ENCODE peak calls at places on chromosome 19, in four cellular contexts. J is heart left ventricle, Y is left ventricle myocardium inferior, V is SJCRH30. S is an unnamed sample.

GRCh38 chr19:2949939-2950285 is 5.1 kb upstream of the ZNF77 start:
- DNase-seq in Y (no peak), V (no peak), J (peak; percentile 67), S (no peak)

GRCh38 chr19:22610121-22610520 is 24.0 kb upstream of the ZNF492 start:
- DNase-seq in V (no peak), Y (no peak), J (no peak), S (no peak)

GRCh38 chr19:3275068-3275582 is 50.7 kb downstream of the CELF5 start:
- DNase-seq in J (no peak), Y (no peak), V (no peak), S (no peak)

GRCh38 chr19:48837586-48838191 is 1.4 kb upstream of the HSD17B14 start:
- DNase-seq in J (no peak), V (no peak), Y (no peak), S (no peak)

GRCh38 chr19:10863107-10863700 is 8.1 kb upstream of the CARM1 start:
- DNase-seq in J (no peak), V (peak; percentile 67), Y (no peak), S (peak; percentile 76)

GRCh38 chr19:35868172-35868822 is at the start of gene APLP1:
- DNase-seq in Y (peak; percentile 74), V (peak; percentile 79), J (peak; percentile 74), S (peak; percentile 61)

GRCh38 chr19:49114630-49115363 is 627 bp downstream of the LIN7B start:
- DNase-seq in J (peak; percentile 79), V (peak; percentile 81), Y (peak; percentile 70), S (no peak)

GRCh38 chr19:33956941-33957340 is 160.3 kb downstream of the KCTD15 start:
- DNase-seq in V (no peak), J (no peak), Y (no peak), S (no peak)

GRCh38 chr19:16328824-16329482 is 4.3 kb downstream of the KLF2 start:
- DNase-seq in V (no peak), J (no peak), Y (no peak), S (no peak)

GRCh38 chr19:16326401-16327130 is 1.9 kb downstream of the KLF2 start:
- DNase-seq in J (peak; percentile 50), V (no peak), Y (no peak), S (no peak)

GRCh38 chr19:16327131-16327450 is 2.5 kb downstream of the KLF2 start:
- DNase-seq in J (no peak), Y (no peak), V (no peak), S (no peak)

GRCh38 chr19:16327911-16328823 is 3.5 kb downstream of the KLF2 start:
- DNase-seq in J (peak; percentile 76), Y (peak; percentile 79), V (no peak), S (peak; percentile 62)

DNA sequence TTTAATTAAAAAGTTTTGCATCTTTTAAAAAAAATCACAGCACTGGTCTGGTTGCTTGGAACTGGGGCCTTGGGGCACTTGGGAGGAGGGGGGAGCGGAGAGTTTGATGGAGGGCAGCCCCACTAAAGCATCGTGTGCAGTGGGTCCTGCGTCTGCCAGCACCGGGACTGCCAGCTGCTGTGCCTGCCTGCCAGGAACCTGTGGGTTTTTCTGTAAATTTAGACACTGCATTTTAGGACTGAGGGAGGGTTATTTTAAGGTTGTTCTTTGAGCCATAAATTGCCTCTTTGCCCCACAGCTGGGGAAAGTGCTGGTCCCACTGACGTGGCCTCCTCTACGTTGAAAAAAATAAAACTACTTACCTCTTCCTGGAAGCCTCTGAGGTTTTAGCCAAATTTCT is 2.9 kb downstream of the KLF2 start:
- DNase-seq in V (no peak), Y (no peak), J (no peak), S (no peak)
- H3K4me3 ChIP-seq in V (no peak overlapping the region), Y (peak overlapping the region; percentile 89), J (peak overlapping the region; percentile 78), S (peak overlapping the region; percentile 80)

GRCh38 chr19:38691938-38692457 is 44.5 kb downstream of the ACTN4 start:
- DNase-seq in Y (no peak), V (no peak), J (peak; percentile 84), S (peak; percentile 91)
- H3K4me1 ChIP-seq in Y (peaks cover 100% of the 10 kb centered on the region), V (peaks cover 34% of the 10 kb centered on the region), J (peaks cover 86% of the 10 kb centered on the region), S (peaks cover 26% of the 10 kb centered on the region)

DNA sequence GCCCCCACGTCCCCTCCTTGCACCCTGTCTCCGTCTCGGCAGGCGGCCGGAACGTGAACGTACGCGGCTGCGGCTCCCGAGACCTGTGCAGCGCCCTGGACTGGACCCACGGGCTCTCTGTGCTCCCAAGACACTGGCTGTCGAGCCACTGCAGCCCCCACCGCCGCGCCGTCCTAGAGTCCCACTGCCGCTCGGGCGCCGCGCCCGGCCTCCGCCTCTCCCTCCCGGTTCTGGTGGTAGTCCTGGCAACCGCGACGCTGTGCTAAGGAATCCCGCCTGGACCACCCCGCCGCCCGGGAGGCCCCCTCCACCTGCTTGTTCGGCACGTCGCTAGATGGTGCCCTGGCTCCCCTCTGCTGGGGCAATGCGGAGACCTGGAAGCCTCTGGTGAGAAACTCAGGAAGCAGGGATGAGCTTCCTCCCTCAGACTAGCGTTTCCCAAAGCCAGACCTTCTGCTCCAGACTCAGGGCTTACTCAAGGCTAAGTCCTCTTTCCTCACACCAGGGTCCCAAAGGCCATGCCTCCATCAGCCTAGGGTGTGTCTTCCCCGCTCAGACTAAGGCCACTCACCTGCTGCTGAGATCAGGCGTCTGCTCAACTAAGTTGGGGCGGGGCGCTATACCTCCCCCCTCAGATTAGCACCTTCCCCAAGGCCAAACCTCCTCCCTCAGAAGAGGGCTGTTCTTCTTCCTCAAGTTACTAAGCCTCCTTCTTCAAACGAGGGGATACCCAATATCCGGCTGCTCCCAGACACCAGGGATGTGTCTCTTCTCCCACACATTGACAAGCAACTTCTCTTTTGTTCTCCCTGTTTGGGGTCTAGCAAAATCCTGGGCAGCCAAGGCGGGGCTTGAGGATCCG is 16.1 kb upstream of the IRGC start:
- DNase-seq in Y (peak; percentile 23), V (peak; percentile 26), J (peak; percentile 45), S (no peak)
- H3K4me3 ChIP-seq in Y (peak overlapping the region; percentile 57), V (no peak overlapping the region), J (peak overlapping the region; percentile 2), S (peak overlapping the region; percentile 40)

GRCh38 chr19:41537789-41538188 is 38.2 kb upstream of the CEACAM21 start:
- DNase-seq in V (peak; percentile 28), J (no peak), Y (no peak), S (no peak)
- H3K4me1 ChIP-seq in V (no peaks in the 10 kb centered on the region), J (peaks cover 14% of the 10 kb centered on the region), Y (peaks cover 22% of the 10 kb centered on the region), S (no peaks in the 10 kb centered on the region)

GRCh38 chr19:52048604-52049493 is at the start of gene ZNF432:
- DNase-seq in Y (peak; percentile 94), J (peak; percentile 95), V (peak; percentile 91), S (peak; percentile 90)
- H3K4me3 ChIP-seq in Y (peak within 1 kb of the TSS; percentile 73), J (peak within 1 kb of the TSS; percentile 63), V (peak within 1 kb of the TSS; percentile 73), S (peak within 1 kb of the TSS; percentile 70)

GRCh38 chr19:50419022-50419579 is 363 bp downstream of the SPIB start:
- DNase-seq in Y (no peak), J (no peak), V (no peak), S (no peak)
- H3K4me1 ChIP-seq in Y (peaks cover 13% of the 10 kb centered on the region), J (peaks cover 6% of the 10 kb centered on the region), V (peaks cover 6% of the 10 kb centered on the region), S (no peaks in the 10 kb centered on the region)

DNA sequence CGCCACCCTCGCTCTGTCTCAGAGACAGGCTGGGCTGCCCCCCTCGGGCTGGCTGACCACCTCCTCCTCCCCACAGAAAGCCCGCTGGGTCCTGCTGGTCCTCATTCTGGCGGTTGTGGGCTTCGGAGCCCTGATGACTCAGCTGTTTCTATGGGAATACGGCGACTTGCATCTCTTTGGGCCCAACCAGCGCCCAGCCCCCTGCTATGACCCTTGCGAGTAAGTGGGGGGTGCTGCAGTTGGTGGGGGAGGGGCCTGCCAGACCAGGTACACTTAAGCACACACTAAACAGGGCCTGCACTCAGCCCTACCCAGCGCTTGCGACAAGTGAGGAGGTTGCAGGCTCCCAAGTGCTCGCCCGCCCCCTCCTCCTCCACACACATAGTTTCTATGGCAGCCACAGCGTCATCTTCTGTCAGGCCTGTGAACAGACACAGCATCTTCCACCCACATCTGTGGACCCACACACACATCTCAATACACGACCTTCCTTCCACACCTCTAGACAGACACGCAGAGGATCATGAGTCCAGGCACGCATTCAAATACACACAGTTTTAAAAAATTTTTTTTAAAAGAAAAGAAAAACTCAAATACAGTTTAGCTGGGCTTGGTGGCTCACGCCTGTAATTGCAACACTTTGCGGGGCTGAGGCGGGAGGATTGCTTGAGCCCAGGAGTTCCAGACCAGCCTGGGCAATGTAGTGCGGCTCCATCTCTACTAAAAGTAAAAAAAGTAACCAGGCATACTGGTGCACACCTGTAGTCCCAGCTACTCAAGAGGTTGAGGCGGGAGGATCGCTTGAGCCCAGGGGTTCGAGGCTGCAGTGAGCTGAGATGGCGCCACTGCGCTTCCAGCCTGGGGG is 18.4 kb downstream of the PLD3 start:
- DNase-seq in J (no peak), V (peak; percentile 48), Y (no peak), S (no peak)
- H3K4me3 ChIP-seq in J (no peak overlapping the region), V (peak overlapping the region; percentile 52), Y (no peak overlapping the region), S (no peak overlapping the region)

GRCh38 chr19:1473056-1473400 is 6.0 kb downstream of the C19orf25 start:
- DNase-seq in J (no peak), Y (no peak), V (no peak), S (no peak)

GRCh38 chr19:1471514-1472107 is 7.4 kb downstream of the C19orf25 start:
- DNase-seq in Y (no peak), V (no peak), J (no peak), S (no peak)

GRCh38 chr19:1473424-1473851 is 5.6 kb downstream of the C19orf25 start:
- DNase-seq in J (no peak), Y (no peak), V (no peak), S (no peak)

GRCh38 chr19:1470864-1471513 is 8.0 kb downstream of the C19orf25 start:
- DNase-seq in Y (no peak), V (peak; percentile 71), J (no peak), S (no peak)

DNA sequence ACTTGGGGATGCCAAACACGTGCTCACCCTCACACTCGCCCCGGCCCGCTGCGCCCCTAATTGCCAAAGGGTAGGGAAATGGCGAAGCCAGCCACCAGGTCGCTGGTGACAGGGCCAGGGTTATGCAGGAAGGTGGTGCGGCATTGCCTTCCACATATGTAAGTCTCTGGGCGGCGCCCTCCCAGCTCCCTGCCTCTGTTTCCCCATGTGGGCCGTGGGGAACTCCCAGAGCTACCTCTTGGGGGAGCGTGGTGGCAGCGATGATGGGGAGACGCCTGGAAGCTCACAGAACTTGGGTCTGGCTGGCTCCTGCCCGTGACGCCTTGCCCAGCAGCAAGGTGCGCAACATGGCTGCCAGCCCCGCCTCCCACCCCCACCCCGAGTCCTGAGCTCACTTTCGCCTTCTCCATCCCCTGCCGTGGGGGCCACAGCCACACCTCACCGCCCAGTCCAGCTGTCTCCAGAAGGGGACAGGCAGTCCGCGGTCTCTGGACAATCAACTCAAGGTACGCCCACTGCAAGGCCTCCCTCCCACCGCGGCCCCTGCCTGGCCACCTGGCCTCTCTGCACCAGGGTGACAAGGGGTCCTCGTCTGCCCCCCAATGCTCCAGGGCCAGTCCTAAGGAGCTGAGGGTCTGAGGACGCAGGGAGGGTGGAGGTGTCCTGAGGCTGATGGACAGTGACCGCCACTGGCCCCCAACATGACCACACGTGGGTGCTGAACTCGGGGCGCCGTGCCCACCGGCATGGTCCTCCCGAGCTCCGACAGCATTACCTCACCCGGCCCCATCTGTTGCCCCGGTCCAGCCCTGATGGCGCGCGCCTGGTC is 6.6 kb downstream of the C19orf25 start:
- DNase-seq in V (no peak), Y (no peak), J (no peak), S (no peak)
- H3K4me1 ChIP-seq in V (peaks cover 2% of the 10 kb centered on the region), Y (peaks cover 64% of the 10 kb centered on the region), J (peaks cover 51% of the 10 kb centered on the region), S (peaks cover 34% of the 10 kb centered on the region)

GRCh38 chr19:56477429-56478338 is 539 bp upstream of the ZNF667 start:
- DNase-seq in V (peak; percentile 93), Y (peak; percentile 93), J (peak; percentile 97), S (peak; percentile 89)

GRCh38 chr19:56476671-56477428 is at the start of gene ZNF667:
- DNase-seq in Y (peak; percentile 18), J (peak; percentile 33), V (peak; percentile 20), S (no peak)

DNA sequence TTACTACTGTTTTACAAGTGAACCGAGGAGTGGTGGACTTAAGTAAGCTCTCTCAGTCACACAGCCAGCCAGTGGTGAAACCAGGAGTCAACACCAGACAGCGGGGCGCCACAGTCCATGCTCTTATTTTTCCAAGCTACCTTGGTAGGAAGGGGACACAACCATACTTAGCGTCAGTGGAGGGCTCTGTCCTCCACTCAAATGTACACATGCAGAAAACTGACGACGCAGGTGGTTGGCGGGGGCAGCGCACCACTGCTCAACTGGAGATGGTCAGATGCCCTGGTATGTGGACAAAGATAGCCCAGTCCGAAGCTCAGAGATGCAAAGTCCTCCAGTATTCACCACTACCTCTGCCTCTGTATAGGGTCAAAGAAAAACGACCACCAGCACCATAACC is 1.1 kb downstream of the ZNF667 start:
- DNase-seq in V (no peak), Y (no peak), J (no peak), S (no peak)
- H3K4me3 ChIP-seq in V (peak overlapping the region; percentile 81), Y (peak overlapping the region; percentile 95), J (peak overlapping the region; percentile 83), S (peak overlapping the region; percentile 95)

S was measured in breast epithelium.